ENCODE peak calls at places on chromosomes 1 and 21, in five cellular contexts. One of them, this sample, is unnamed.

GRCh38 chr21:17371470-17371869 is 141.4 kb upstream of the CXADR start:
- DNase-seq in AG04450: peak
- DNase-seq in fibroblast of lung: peak
- DNase-seq in suprapubic skin: no peak
- DNase-seq in vagina: no peak
- DNase-seq in this sample: no peak

GRCh38 chr1:17162941-17163340 is 42.0 kb upstream of the PADI1 start:
- DNase-seq in AG04450: no peak
- DNase-seq in fibroblast of lung: peak
- DNase-seq in suprapubic skin: no peak
- DNase-seq in vagina: peak
- DNase-seq in this sample: no peak

GRCh38 chr1:205688681-205689080 is 8.4 kb upstream of the SLC45A3 start:
- DNase-seq in AG04450: no peak
- DNase-seq in fibroblast of lung: no peak
- DNase-seq in suprapubic skin: no peak
- DNase-seq in vagina: no peak
- DNase-seq in this sample: no peak

GRCh38 chr1:162384601-162385279 is 3.2 kb downstream of the C1orf226 start:
- DNase-seq in AG04450: no peak
- DNase-seq in fibroblast of lung: no peak
- DNase-seq in suprapubic skin: no peak
- DNase-seq in vagina: peak
- DNase-seq in this sample: no peak

GRCh38 chr1:87436534-87436933 is 107.9 kb downstream of the LMO4 start:
- DNase-seq in AG04450: no peak
- DNase-seq in fibroblast of lung: no peak
- DNase-seq in suprapubic skin: no peak
- DNase-seq in vagina: no peak
- DNase-seq in this sample: no peak

GRCh38 chr1:246608616-246609376 is 42.5 kb downstream of the CNST start:
- DNase-seq in AG04450: peak
- DNase-seq in fibroblast of lung: peak
- DNase-seq in suprapubic skin: peak
- DNase-seq in vagina: no peak
- DNase-seq in this sample: peak

GRCh38 chr1:47788761-47789160 is 208.4 kb downstream of the TRABD2B start:
- DNase-seq in AG04450: no peak
- DNase-seq in fibroblast of lung: no peak
- DNase-seq in suprapubic skin: no peak
- DNase-seq in vagina: no peak
- DNase-seq in this sample: no peak

GRCh38 chr1:211333906-211334305 is 7.3 kb downstream of the TRAF5 start:
- DNase-seq in AG04450: no peak
- DNase-seq in fibroblast of lung: no peak
- DNase-seq in suprapubic skin: no peak
- DNase-seq in vagina: no peak
- DNase-seq in this sample: no peak

GRCh38 chr21:35838987-35839763 is 221.2 kb downstream of the SETD4 start:
- DNase-seq in AG04450: no peak
- DNase-seq in fibroblast of lung: no peak
- DNase-seq in suprapubic skin: no peak
- DNase-seq in vagina: no peak
- DNase-seq in this sample: no peak

GRCh38 chr1:1753607-1754005 is 24.7 kb downstream of the NADK start:
- DNase-seq in AG04450: no peak
- DNase-seq in fibroblast of lung: no peak
- DNase-seq in suprapubic skin: no peak
- DNase-seq in vagina: no peak
- DNase-seq in this sample: no peak

GRCh38 chr1:9573723-9574122 is 15.0 kb upstream of the TMEM201 start:
- DNase-seq in AG04450: no peak
- DNase-seq in fibroblast of lung: no peak
- DNase-seq in suprapubic skin: no peak
- DNase-seq in vagina: no peak
- DNase-seq in this sample: no peak

GRCh38 chr1:31939484-31940329 is 1.5 kb upstream of the PTP4A2 start:
- DNase-seq in AG04450: peak
- DNase-seq in fibroblast of lung: peak
- DNase-seq in suprapubic skin: no peak
- DNase-seq in vagina: no peak
- DNase-seq in this sample: no peak

GRCh38 chr1:157894613-157895012 is 53.0 kb upstream of the CD5L start:
- DNase-seq in AG04450: no peak
- DNase-seq in fibroblast of lung: no peak
- DNase-seq in suprapubic skin: no peak
- DNase-seq in vagina: no peak
- DNase-seq in this sample: no peak

GRCh38 chr1:111201275-111202090 is 1.0 kb upstream of the DENND2D start:
- DNase-seq in AG04450: no peak
- DNase-seq in fibroblast of lung: no peak
- DNase-seq in suprapubic skin: no peak
- DNase-seq in vagina: no peak
- DNase-seq in this sample: no peak

GRCh38 chr1:29298175-29298720 is 61.9 kb downstream of the PTPRU start:
- DNase-seq in AG04450: no peak
- DNase-seq in fibroblast of lung: no peak
- DNase-seq in suprapubic skin: no peak
- DNase-seq in vagina: no peak
- DNase-seq in this sample: no peak

GRCh38 chr1:167621780-167622179 is 8.3 kb upstream of the RCSD1 start:
- DNase-seq in AG04450: no peak
- DNase-seq in fibroblast of lung: no peak
- DNase-seq in suprapubic skin: no peak
- DNase-seq in vagina: no peak
- DNase-seq in this sample: no peak

GRCh38 chr1:94858276-94858675 is 38.1 kb downstream of the SLC44A3 start:
- DNase-seq in AG04450: no peak
- DNase-seq in fibroblast of lung: peak
- DNase-seq in suprapubic skin: no peak
- DNase-seq in vagina: no peak
- DNase-seq in this sample: no peak

GRCh38 chr1:202220733-202221132 is 27.1 kb downstream of the LGR6 start:
- DNase-seq in AG04450: no peak
- DNase-seq in fibroblast of lung: no peak
- DNase-seq in suprapubic skin: no peak
- DNase-seq in vagina: no peak
- DNase-seq in this sample: no peak

GRCh38 chr1:102879439-102879993 is 228.8 kb downstream of the COL11A1 start:
- DNase-seq in AG04450: no peak
- DNase-seq in fibroblast of lung: peak
- DNase-seq in suprapubic skin: no peak
- DNase-seq in vagina: no peak
- DNase-seq in this sample: no peak

GRCh38 chr1:155977607-155978324 is 581 bp downstream of the ARHGEF2 start:
- DNase-seq in AG04450: no peak
- DNase-seq in fibroblast of lung: no peak
- DNase-seq in suprapubic skin: peak
- DNase-seq in vagina: no peak
- DNase-seq in this sample: no peak

GRCh38 chr1:214658175-214658574 is 55.2 kb downstream of the CENPF start:
- DNase-seq in AG04450: no peak
- DNase-seq in fibroblast of lung: no peak
- DNase-seq in suprapubic skin: no peak
- DNase-seq in vagina: no peak
- DNase-seq in this sample: no peak

GRCh38 chr1:64065571-64065970 is 137.9 kb upstream of the UBE2U start:
- DNase-seq in AG04450: no peak
- DNase-seq in fibroblast of lung: peak
- DNase-seq in suprapubic skin: no peak
- DNase-seq in vagina: no peak
- DNase-seq in this sample: no peak

GRCh38 chr1:25770541-25771245 is 29.3 kb upstream of the SELENON start:
- DNase-seq in AG04450: no peak
- DNase-seq in fibroblast of lung: no peak
- DNase-seq in suprapubic skin: no peak
- DNase-seq in vagina: no peak
- DNase-seq in this sample: no peak

GRCh38 chr1:184088037-184088436 is 36.5 kb downstream of the TSEN15 start:
- DNase-seq in AG04450: no peak
- DNase-seq in fibroblast of lung: no peak
- DNase-seq in suprapubic skin: no peak
- DNase-seq in vagina: no peak
- DNase-seq in this sample: no peak

GRCh38 chr1:74652711-74653131 is 20.9 kb downstream of the ERICH3 start:
- DNase-seq in AG04450: peak
- DNase-seq in fibroblast of lung: peak
- DNase-seq in suprapubic skin: no peak
- DNase-seq in vagina: no peak
- DNase-seq in this sample: peak

GRCh38 chr1:204973449-204973848 is 69.6 kb upstream of the CNTN2 start:
- DNase-seq in AG04450: no peak
- DNase-seq in fibroblast of lung: no peak
- DNase-seq in suprapubic skin: no peak
- DNase-seq in vagina: no peak
- DNase-seq in this sample: no peak

GRCh38 chr1:168482106-168482505 is 61.7 kb downstream of the XCL2 start:
- DNase-seq in AG04450: no peak
- DNase-seq in fibroblast of lung: no peak
- DNase-seq in suprapubic skin: no peak
- DNase-seq in vagina: no peak
- DNase-seq in this sample: no peak

GRCh38 chr1:209150114-209150513 is 433.4 kb upstream of the CAMK1G start:
- DNase-seq in AG04450: peak
- DNase-seq in fibroblast of lung: peak
- DNase-seq in suprapubic skin: no peak
- DNase-seq in vagina: no peak
- DNase-seq in this sample: peak

GRCh38 chr1:89518116-89518780 is 6.4 kb upstream of the LRRC8B start:
- DNase-seq in AG04450: no peak
- DNase-seq in fibroblast of lung: peak
- DNase-seq in suprapubic skin: no peak
- DNase-seq in vagina: no peak
- DNase-seq in this sample: no peak

GRCh38 chr21:29192999-29193563 is 62.6 kb downstream of the MAP3K7CL start:
- DNase-seq in AG04450: no peak
- DNase-seq in fibroblast of lung: no peak
- DNase-seq in suprapubic skin: no peak
- DNase-seq in vagina: no peak
- DNase-seq in this sample: no peak
- H3K4me3 ChIP-seq in AG04450: no peak
- H3K4me3 ChIP-seq in fibroblast of lung: no peak
- H3K4me3 ChIP-seq in suprapubic skin: no peak
- H3K4me3 ChIP-seq in vagina: no peak
- H3K4me3 ChIP-seq in this sample: no peak

GRCh38 chr1:109609881-109610280 is 9.5 kb downstream of the GNAT2 start:
- DNase-seq in AG04450: no peak
- DNase-seq in fibroblast of lung: peak
- DNase-seq in suprapubic skin: no peak
- DNase-seq in vagina: no peak
- DNase-seq in this sample: no peak
- TF ChIP-seq CTCF in AG04450: no peak
- TF ChIP-seq CTCF in fibroblast of lung: no peak
- TF ChIP-seq CTCF in suprapubic skin: no peak
- TF ChIP-seq CTCF in vagina: no peak
- TF ChIP-seq CTCF in this sample: no peak

GRCh38 chr1:70071597-70071996 is 133.8 kb downstream of the LRRC40 start:
- DNase-seq in AG04450: peak
- DNase-seq in fibroblast of lung: peak
- DNase-seq in suprapubic skin: no peak
- DNase-seq in vagina: no peak
- DNase-seq in this sample: peak
- H3K4me3 ChIP-seq in AG04450: no peak
- H3K4me3 ChIP-seq in fibroblast of lung: no peak
- H3K4me3 ChIP-seq in suprapubic skin: no peak
- H3K4me3 ChIP-seq in vagina: no peak
- H3K4me3 ChIP-seq in this sample: no peak

DNA sequence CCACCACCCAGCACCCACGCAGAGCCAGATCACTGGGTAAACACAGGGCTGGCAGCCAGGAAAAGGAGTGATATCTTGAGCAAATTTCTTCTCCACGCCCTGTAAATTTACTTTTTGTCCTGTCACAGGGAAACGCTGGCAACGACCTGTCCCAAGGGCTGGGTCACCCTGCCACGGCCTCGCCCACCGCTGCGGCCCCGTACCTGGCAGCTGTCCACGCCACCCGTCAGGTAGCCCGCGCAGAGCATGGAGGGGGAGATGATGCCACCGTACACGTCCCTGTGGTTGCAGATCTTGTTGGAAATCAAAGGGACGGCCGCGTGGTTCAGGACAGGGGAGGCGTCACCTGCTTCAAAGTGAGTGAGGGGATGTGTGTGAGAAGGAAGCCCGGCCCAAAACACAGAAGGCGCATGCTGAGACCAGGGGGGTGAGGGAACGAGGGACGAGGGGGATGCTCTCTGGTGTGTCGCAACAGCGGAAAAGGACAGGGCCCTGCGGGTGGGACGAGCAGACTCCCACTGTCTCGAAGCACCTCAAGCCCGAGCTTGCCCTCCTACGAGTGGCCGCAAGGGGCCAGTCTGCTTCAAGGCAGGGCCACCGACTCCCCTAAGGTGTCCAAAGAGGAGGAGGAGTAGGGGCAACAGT is 10.1 kb upstream of the TFF1 start:
- DNase-seq in AG04450: no peak
- DNase-seq in fibroblast of lung: no peak
- DNase-seq in suprapubic skin: no peak
- DNase-seq in vagina: no peak
- DNase-seq in this sample: no peak
- TF ChIP-seq CTCF in AG04450: no peak
- TF ChIP-seq CTCF in fibroblast of lung: no peak
- TF ChIP-seq CTCF in suprapubic skin: no peak
- TF ChIP-seq CTCF in vagina: no peak
- TF ChIP-seq CTCF in this sample: no peak

DNA sequence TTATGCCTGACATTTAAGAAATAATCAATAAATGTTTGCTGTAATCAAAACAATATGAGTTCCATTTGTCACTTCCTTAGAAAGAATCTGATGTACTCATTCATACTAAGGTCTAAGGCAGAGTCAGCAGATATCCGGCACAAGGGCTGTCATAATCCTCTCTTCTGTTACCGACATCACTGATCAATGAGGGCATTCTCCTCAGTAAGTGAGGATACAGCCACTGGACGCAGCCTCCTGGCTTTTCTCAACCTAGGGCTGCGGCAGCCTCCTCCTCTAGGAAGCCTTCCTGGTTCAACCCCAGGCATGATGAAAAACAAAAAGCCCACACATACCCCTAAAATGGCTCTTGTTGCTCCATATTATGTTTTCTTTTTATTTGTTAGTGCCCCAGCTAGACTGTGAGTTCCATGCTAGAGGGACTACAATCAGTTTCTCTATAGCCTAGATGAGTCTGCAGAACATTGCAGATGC is 40.7 kb upstream of the TENT5C start:
- DNase-seq in AG04450: no peak
- DNase-seq in fibroblast of lung: no peak
- DNase-seq in suprapubic skin: no peak
- DNase-seq in vagina: no peak
- DNase-seq in this sample: no peak
- H3K4me3 ChIP-seq in AG04450: no peak
- H3K4me3 ChIP-seq in fibroblast of lung: no peak
- H3K4me3 ChIP-seq in suprapubic skin: no peak
- H3K4me3 ChIP-seq in vagina: no peak
- H3K4me3 ChIP-seq in this sample: no peak

DNA sequence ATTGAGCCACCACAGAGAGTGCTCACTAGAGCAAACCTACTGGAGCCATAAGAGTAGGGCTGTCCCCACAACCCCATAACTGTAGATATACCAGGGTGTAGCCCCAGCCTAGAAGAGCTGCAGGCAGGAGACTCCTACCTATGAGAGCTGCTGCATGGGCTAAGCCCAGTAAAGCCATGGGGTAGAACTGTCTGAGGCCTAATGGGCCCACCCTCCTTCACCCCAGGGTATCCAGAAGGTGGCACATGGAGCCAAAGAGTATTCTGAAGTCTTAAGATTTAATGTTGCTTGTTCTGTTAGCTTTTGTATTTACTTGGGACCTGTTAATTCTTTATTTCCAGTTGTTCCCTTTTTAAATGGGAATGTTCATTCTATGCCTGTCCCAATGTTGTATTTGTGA is 1193.7 kb upstream of the ADGRL2 start:
- DNase-seq in AG04450: no peak
- DNase-seq in fibroblast of lung: no peak
- DNase-seq in suprapubic skin: no peak
- DNase-seq in vagina: no peak
- DNase-seq in this sample: no peak
- TF ChIP-seq CTCF in AG04450: no peak
- TF ChIP-seq CTCF in fibroblast of lung: no peak
- TF ChIP-seq CTCF in suprapubic skin: no peak
- TF ChIP-seq CTCF in vagina: no peak
- TF ChIP-seq CTCF in this sample: no peak

This sample was measured in LNCaP clone FGC.